ENCODE peak calls at places on chromosomes 1 and 21, in seven cellular contexts. G is GM23338, F is endodermal cell, I is GM13976, Q is coronary artery, K is transverse colon, H is mucosa of descending colon. B is an unnamed sample.

GRCh38 chr1:76759950-76760349 is 107.3 kb upstream of the ST6GALNAC5 start:
- DNase-seq in G (no peak), K (no peak), F (no peak), I (no peak), Q (no peak), H (no peak), B (no peak)

GRCh38 chr1:154567386-154568164 is at the start of gene CHRNB2:
- DNase-seq in Q (peak), G (peak), I (peak), K (peak), H (peak), F (peak), B (peak)

GRCh38 chr1:2231667-2232254 is 3.6 kb downstream of the SKI start:
- DNase-seq in H (peak), G (peak), I (no peak), K (peak), F (peak), Q (peak), B (peak)

GRCh38 chr1:163766537-163766936 is 444.8 kb downstream of the NUF2 start:
- DNase-seq in H (no peak), K (no peak), G (no peak), I (no peak), F (no peak), Q (no peak), B (no peak)

GRCh38 chr1:15261155-15262002 is 14.4 kb downstream of the FHAD1 start:
- DNase-seq in K (peak), G (peak), I (peak), H (peak), Q (no peak), F (peak), B (peak)

GRCh38 chr21:45580181-45580575 is 37.9 kb upstream of the SLC19A1 start:
- DNase-seq in Q (peak), K (peak), H (no peak), F (peak), I (no peak), G (no peak), B (peak)

GRCh38 chr1:209895709-209896108 is 42.3 kb upstream of the SYT14 start:
- DNase-seq in Q (no peak), G (no peak), K (no peak), F (no peak), I (no peak), H (no peak), B (no peak)

GRCh38 chr1:166836733-166837132 is 2.5 kb upstream of the POGK start:
- DNase-seq in K (no peak), Q (no peak), G (no peak), I (no peak), F (no peak), H (no peak), B (no peak)

GRCh38 chr1:184634296-184634695 is 120.4 kb downstream of the EDEM3 start:
- DNase-seq in K (no peak), Q (no peak), G (no peak), F (no peak), I (no peak), H (no peak), B (no peak)

GRCh38 chr1:221394011-221394544 is 347.8 kb downstream of the DUSP10 start:
- DNase-seq in K (no peak), F (no peak), H (no peak), I (no peak), Q (no peak), G (no peak), B (no peak)

GRCh38 chr1:18602533-18603211 is 28.0 kb upstream of the PAX7 start:
- DNase-seq in K (no peak), G (peak), I (no peak), F (peak), Q (no peak), H (no peak), B (no peak)

GRCh38 chr1:205274041-205274691 is 46.4 kb downstream of the TMCC2 start:
- DNase-seq in H (no peak), G (peak), I (no peak), F (peak), Q (no peak), K (no peak), B (no peak)

GRCh38 chr21:45302082-45303061 is 14.7 kb upstream of the POFUT2 start:
- DNase-seq in F (peak), K (peak), G (no peak), H (peak), I (no peak), Q (peak), B (no peak)

GRCh38 chr1:246613131-246613758 is 47.0 kb downstream of the CNST start:
- DNase-seq in H (no peak), F (no peak), K (no peak), G (no peak), Q (no peak), I (no peak), B (no peak)

GRCh38 chr1:3473381-3473844 is 18.9 kb downstream of the ARHGEF16 start:
- DNase-seq in Q (no peak), H (peak), G (no peak), K (no peak), F (no peak), I (no peak), B (no peak)

DNA sequence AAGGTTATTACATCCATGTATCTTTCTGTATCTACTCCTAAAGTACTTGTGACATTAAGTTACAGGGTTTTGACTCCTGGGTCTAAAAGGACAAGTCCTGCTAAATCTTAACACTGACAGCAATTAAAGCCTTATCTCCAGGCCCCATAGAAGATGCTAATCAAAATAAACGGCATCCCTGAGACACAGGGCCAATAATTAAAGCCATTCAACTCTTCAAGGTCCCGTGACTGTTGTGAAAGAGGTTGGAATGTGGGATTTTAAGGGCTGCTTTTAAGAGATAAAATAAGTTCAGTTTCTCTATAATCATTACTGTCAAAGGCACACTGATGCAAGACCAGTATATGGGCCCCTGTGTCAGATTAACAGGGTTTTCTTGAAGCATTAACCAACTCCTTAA is 8.3 kb downstream of the DNAI4 start:
- DNase-seq in I (no peak), H (no peak), K (no peak), F (no peak), G (no peak), Q (no peak), B (no peak)
- TF ChIP-seq CTCF in I (no peak), H (no peak), K (no peak), F (no peak), G (no peak), Q (no peak), B (no peak)

GRCh38 chr1:195897072-195897471 is 711.2 kb downstream of the KCNT2 start:
- DNase-seq in I (no peak), H (no peak), G (peak), Q (no peak), F (no peak), K (no peak), B (no peak)
- TF ChIP-seq CTCF in I (no peak), H (no peak), G (peak), Q (no peak), F (peak), K (no peak), B (no peak)

GRCh38 chr1:1020000-1020404 is at the start of gene AGRN:
- DNase-seq in I (peak), G (peak), K (peak), F (peak), H (peak), Q (no peak), B (no peak)

GRCh38 chr1:1021860-1022259 is 1.9 kb downstream of the AGRN start:
- DNase-seq in Q (no peak), H (no peak), I (no peak), K (no peak), F (no peak), G (no peak), B (no peak)

GRCh38 chr1:1020415-1021009 is 592 bp downstream of the AGRN start:
- DNase-seq in I (peak), Q (no peak), H (no peak), G (peak), K (no peak), F (peak), B (no peak)

GRCh38 chr1:1021010-1021845 is 1.3 kb downstream of the AGRN start:
- DNase-seq in G (peak), I (no peak), H (peak), F (peak), K (peak), Q (no peak), B (no peak)

DNA sequence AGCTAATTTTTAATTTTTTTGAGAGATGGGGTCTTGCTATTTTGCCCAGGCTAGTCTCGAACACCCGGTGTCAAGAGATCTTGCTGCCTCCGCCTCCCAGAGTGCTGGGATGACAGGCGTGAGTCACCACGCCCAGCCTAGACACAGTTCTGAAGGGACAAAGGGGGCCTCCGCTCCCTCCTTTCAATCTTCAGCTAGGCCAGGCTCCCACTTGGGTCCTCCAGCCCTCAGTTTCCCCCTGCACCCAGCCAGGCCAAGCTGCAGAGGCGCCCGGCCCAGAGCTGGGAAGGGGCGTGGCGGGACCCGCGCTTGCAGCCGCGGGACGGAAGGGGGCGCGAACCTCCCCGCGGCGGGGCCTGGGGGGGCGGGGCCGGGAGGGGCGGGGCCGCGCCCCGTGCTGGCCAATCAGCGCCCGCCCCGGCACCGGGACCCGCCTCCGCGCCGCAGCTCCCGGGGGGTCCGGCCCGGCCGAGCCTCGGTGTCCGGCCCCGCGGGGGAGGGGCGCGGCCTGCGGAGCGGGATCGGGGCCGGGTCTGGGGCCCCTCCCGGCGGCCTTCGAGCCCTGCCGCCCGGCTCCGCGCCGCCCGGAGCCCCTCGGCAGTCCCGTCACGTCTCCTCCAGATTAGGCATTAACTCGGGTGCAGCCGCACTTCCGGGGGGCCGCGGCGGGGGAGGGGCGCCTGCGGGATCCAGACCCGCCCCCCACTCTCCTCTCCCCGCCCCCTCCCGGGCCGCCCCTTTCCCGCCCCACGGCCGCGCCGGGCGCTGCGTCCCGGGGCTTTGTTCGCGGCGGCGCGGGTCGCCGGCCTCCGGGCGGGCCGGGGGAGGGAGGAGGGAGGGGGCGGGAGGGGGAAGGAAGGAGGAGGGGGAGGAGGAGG is 559 bp upstream of the AGRN start:
- DNase-seq in K (peak), G (peak), H (peak), Q (no peak), F (peak), I (peak), B (peak)
- TF ChIP-seq CTCF in K (peak), G (no peak), H (peak), Q (no peak), F (peak), I (peak), B (peak)

GRCh38 chr1:104019675-104020049 is 270.0 kb downstream of the AMY1C start:
- DNase-seq in K (no peak), G (no peak), Q (no peak), F (no peak), H (no peak), I (no peak), B (no peak)

DNA sequence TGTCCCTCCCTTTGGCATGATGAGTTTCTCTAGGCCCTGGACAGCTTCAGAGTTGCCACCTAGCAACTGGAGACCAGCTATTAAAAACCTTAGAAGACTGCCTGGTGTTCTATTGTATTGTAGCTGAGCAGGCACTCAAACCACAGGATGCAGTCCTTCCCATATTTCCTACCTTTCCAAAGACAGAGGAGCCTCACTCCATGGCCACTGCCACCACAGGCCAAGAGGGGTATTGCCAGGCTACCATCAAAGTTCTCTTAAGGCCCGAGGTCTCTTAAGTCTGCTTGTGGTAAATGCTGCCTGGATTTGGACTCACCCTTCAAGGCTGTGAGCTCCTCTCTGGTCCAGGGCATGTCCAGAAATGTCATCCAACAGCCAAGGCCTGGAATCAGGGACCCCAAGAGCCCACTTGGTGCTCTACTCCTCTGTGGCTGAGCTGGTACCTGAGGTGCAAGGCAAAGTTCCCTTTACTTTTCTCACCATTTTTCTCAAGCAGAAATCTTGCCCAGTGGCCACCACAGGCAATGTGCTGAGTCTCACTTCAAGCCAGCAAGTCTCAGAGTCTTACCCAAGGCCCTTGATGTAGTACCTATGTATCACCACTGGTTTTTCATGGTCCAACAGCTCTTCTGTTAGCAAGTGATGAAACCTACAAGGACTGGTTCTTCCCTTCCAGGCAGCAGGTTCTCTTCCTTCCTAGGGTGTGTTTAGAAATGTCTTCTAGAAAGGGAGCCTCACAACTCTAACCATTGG is 269.4 kb downstream of the AMY1C start:
- DNase-seq in H (no peak), I (no peak), G (peak), K (no peak), F (peak), Q (no peak), B (no peak)
- TF ChIP-seq CTCF in H (no peak), I (no peak), G (no peak), K (no peak), F (peak), Q (no peak), B (peak)

GRCh38 chr1:94819945-94820746 is at the start of gene SLC44A3:
- DNase-seq in I (peak), G (peak), Q (no peak), H (peak), K (peak), F (peak), B (peak)
- TF ChIP-seq CTCF in I (no peak), G (no peak), Q (peak), H (peak), K (peak), F (peak), B (peak)

GRCh38 chr1:67557731-67558448 is 127.1 kb upstream of the GADD45A start:
- DNase-seq in I (no peak), G (no peak), Q (no peak), K (no peak), F (no peak), H (no peak), B (no peak)

GRCh38 chr1:67561704-67562113 is 123.3 kb upstream of the GADD45A start:
- DNase-seq in K (peak), F (peak), G (peak), I (peak), Q (peak), H (peak), B (peak)

GRCh38 chr1:67558449-67559193 is 126.4 kb upstream of the GADD45A start:
- DNase-seq in F (no peak), I (no peak), G (no peak), H (no peak), Q (no peak), K (no peak), B (no peak)

GRCh38 chr1:67559222-67559700 is 125.7 kb upstream of the GADD45A start:
- DNase-seq in F (peak), G (peak), I (no peak), Q (peak), K (no peak), H (no peak), B (no peak)

GRCh38 chr1:67560580-67561285 is 124.3 kb upstream of the GADD45A start:
- DNase-seq in I (no peak), F (no peak), Q (no peak), G (no peak), H (no peak), K (no peak), B (no peak)
- TF ChIP-seq CTCF in I (no peak), F (no peak), Q (no peak), G (no peak), H (no peak), K (no peak), B (no peak)

DNA sequence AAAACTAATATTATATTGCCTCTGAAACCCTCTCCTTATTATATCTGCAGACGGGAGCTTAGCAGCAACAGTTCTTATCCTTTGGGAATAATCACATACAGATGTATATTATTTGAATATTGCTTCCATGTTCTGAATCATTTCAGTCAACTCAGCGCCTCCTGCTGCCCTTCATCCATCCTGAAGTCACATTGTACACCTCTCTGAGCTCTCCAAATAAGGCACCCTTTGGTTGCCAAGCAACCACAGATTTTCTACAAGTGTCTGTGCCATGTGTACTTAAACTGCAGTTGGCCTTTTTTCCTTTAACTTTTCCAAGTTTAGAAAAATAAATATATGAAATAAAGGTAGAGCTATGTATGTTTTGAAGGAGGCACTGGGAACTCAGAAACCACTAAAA is 384.2 kb downstream of the LRRIQ3 start:
- DNase-seq in H (peak), K (no peak), F (no peak), I (no peak), G (no peak), Q (no peak), B (no peak)
- TF ChIP-seq CTCF in H (no peak), K (no peak), F (no peak), I (no peak), G (no peak), Q (no peak), B (no peak)

GRCh38 chr1:54500030-54500389 is 48.0 kb upstream of the ACOT11 start:
- DNase-seq in I (no peak), G (no peak), H (no peak), K (peak), Q (no peak), F (peak), B (no peak)

GRCh38 chr1:54498383-54499096 is 49.5 kb upstream of the ACOT11 start:
- DNase-seq in K (no peak), H (no peak), G (no peak), Q (no peak), F (peak), I (no peak), B (no peak)

GRCh38 chr1:54501849-54502248 is 46.2 kb upstream of the ACOT11 start:
- DNase-seq in Q (no peak), G (no peak), H (no peak), F (no peak), K (no peak), I (no peak), B (no peak)

GRCh38 chr1:54497338-54497737 is 50.7 kb upstream of the ACOT11 start:
- DNase-seq in H (no peak), G (no peak), F (no peak), I (no peak), Q (no peak), K (no peak), B (no peak)

GRCh38 chr1:54499097-54500029 is 48.7 kb upstream of the ACOT11 start:
- DNase-seq in K (peak), G (peak), Q (no peak), H (peak), F (peak), I (peak), B (no peak)
- TF ChIP-seq CTCF in K (peak), G (peak), Q (peak), H (no peak), F (peak), I (no peak), B (peak)

DNA sequence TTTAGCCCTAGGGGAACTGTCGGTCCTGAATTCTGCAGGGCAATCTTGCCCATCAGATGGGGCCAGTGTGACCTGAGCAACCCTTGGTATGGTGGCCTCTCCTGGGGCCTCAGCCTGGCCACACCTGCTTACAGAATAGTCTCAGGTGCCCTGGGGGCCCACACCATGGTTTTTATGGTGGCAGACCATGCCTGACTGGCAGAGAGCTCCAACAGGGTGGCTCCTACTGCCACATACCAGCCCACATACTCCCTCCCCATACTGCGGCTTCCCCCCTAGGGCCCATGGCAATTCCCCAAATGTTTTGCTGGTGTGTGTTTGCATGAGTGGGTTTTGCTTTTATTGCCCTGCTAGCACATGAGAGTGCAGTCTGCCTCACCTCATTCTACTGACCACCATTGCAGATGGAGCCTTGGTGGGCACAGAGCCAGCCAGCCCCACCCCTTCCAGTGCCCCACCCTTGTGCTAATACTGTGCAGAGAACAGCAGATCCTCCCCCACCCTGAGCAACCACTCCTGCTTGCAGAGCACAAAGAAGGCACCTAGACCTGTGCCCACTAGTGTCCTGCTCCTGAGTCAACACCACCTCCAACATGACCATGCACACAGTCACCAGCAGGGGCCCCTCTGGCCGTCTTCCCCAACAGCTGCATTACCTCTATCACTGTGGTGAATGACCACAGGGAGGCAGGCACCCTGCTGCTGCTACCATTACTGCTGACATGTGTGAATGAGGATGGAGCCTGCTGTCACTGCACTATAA is 86.8 kb downstream of the GDAP2 start:
- DNase-seq in G (peak), I (no peak), F (peak), Q (no peak), K (no peak), H (no peak), B (no peak)
- TF ChIP-seq CTCF in G (peak), I (no peak), F (peak), Q (no peak), K (no peak), H (no peak), B (no peak)

B was measured in type B pancreatic cell.